ENCODE peak calls at places on chromosomes 3 and 15, in four cellular contexts. H is A549, T is NB4, W is brain microvascular endothelial cell. K is an unnamed sample.
A peak's percentile ranks its signal among the peaks of the same experiment; 100 is the strongest.

GRCh38 chr3:187623285-187623814 is 46.8 kb downstream of the SST start:
- DNase-seq in W (no peak), H (no peak), T (no peak), K (no peak)

GRCh38 chr3:185813205-185813604 is 11.6 kb downstream of the IGF2BP2 start:
- DNase-seq in W (no peak), T (no peak), H (no peak), K (no peak)

GRCh38 chr3:46409735-46410489 is 2.9 kb downstream of the CCRL2 start:
- DNase-seq in H (no peak), W (no peak), T (no peak), K (no peak)

GRCh38 chr3:186004209-186004608 is 66.4 kb upstream of the TRA2B start:
- DNase-seq in W (no peak), T (no peak), H (no peak), K (no peak)

GRCh38 chr3:43540625-43541024 is 81.2 kb downstream of the ANO10 start:
- DNase-seq in T (no peak), H (no peak), W (no peak), K (peak; percentile 54)

GRCh38 chr3:146111337-146111736 is 49.6 kb downstream of the PLOD2 start:
- DNase-seq in H (no peak), T (no peak), W (no peak), K (no peak)

GRCh38 chr15:43441316-43441715 is 51.6 kb downstream of the TP53BP1 start:
- DNase-seq in T (peak; percentile 19), W (peak; percentile 37), H (peak; percentile 23), K (peak; percentile 59)

GRCh38 chr3:57927916-57928315 is 80.3 kb upstream of the FLNB start:
- DNase-seq in H (no peak), T (no peak), W (no peak), K (no peak)

GRCh38 chr15:68149059-68149458 is 56.1 kb downstream of the CALML4 start:
- DNase-seq in W (peak; percentile 20), H (no peak), T (no peak), K (peak; percentile 42)

GRCh38 chr3:140442621-140443020 is 235.2 kb upstream of the TRIM42 start:
- DNase-seq in T (no peak), H (no peak), W (no peak), K (no peak)

GRCh38 chr3:150319900-150320299 is 88.2 kb upstream of the TSC22D2 start:
- DNase-seq in T (peak; percentile 12), W (peak; percentile 93), H (peak; percentile 71), K (peak; percentile 75)

GRCh38 chr3:185825639-185826481 is 1.0 kb upstream of the IGF2BP2 start:
- DNase-seq in W (no peak), T (peak; percentile 44), H (peak; percentile 29), K (peak; percentile 71)

GRCh38 chr3:21795152-21795837 is 44.3 kb upstream of the ZNF385D start:
- DNase-seq in H (no peak), W (no peak), T (no peak), K (no peak)

GRCh38 chr3:56864090-56864489 is 62.3 kb upstream of the ARHGEF3 start:
- DNase-seq in H (no peak), W (no peak), T (no peak), K (no peak)

GRCh38 chr15:69153067-69153466 is 7.4 kb upstream of the GLCE start:
- DNase-seq in H (no peak), W (no peak), T (no peak), K (no peak)

GRCh38 chr3:69082805-69083204 is 1.9 kb upstream of the ARL6IP5 start:
- DNase-seq in T (peak; percentile 91), H (no peak), W (peak; percentile 85), K (peak; percentile 58)

GRCh38 chr3:87856126-87856525 is 202.7 kb downstream of the CGGBP1 start:
- DNase-seq in T (no peak), W (no peak), H (peak; percentile 10), K (no peak)

GRCh38 chr3:12716605-12717121 is 42.4 kb downstream of the TMEM40 start:
- DNase-seq in T (no peak), W (peak; percentile 14), H (no peak), K (no peak)

GRCh38 chr3:119207512-119207875 is 33.2 kb downstream of the B4GALT4 start:
- DNase-seq in W (no peak), T (no peak), H (no peak), K (no peak)

GRCh38 chr3:31213869-31214486 is 318.7 kb upstream of the STT3B start:
- DNase-seq in T (peak; percentile 91), W (no peak), H (no peak), K (no peak)

GRCh38 chr3:118067439-118067838 is 967.2 kb downstream of the IGSF11 start:
- DNase-seq in W (no peak), H (no peak), T (no peak), K (no peak)

GRCh38 chr15:62607643-62608042 is 434.9 kb upstream of the TPM1 start:
- DNase-seq in T (no peak), W (peak; percentile 43), H (no peak), K (no peak)

GRCh38 chr3:112984485-112984884 is 6.3 kb upstream of the GTPBP8 start:
- DNase-seq in T (no peak), W (no peak), H (no peak), K (peak; percentile 21)

GRCh38 chr15:68612979-68613740 is 34.4 kb downstream of the CORO2B start:
- DNase-seq in H (peak; percentile 46), W (no peak), T (peak; percentile 36), K (peak; percentile 50)

GRCh38 chr3:178385280-178385952 is 150.8 kb upstream of the KCNMB2 start:
- DNase-seq in W (peak; percentile 51), T (peak; percentile 23), H (no peak), K (peak; percentile 48)

GRCh38 chr15:62348119-62348518 is 183.0 kb upstream of the C2CD4B start:
- DNase-seq in W (no peak), T (no peak), H (no peak), K (no peak)

GRCh38 chr3:111768571-111769100 is 90.4 kb upstream of the PHLDB2 start:
- DNase-seq in H (peak; percentile 22), T (no peak), W (peak; percentile 96), K (peak; percentile 94)

GRCh38 chr3:54073386-54073785 is 49.0 kb upstream of the CACNA2D3 start:
- DNase-seq in T (no peak), W (no peak), H (no peak), K (no peak)

GRCh38 chr15:48795901-48796300 is 15.0 kb downstream of the CEP152 start:
- DNase-seq in H (no peak), T (no peak), W (no peak), K (no peak)

GRCh38 chr3:86973440-86973839 is 17.5 kb downstream of the VGLL3 start:
- DNase-seq in H (no peak), T (no peak), W (peak; percentile 96), K (peak; percentile 93)

GRCh38 chr15:75785771-75786563 is 57.3 kb upstream of the UBE2Q2 start:
- DNase-seq in W (no peak), T (no peak), H (no peak), K (peak; percentile 78)

GRCh38 chr15:67120839-67121540 is 55.6 kb downstream of the SMAD3 start:
- DNase-seq in W (peak; percentile 91), T (peak; percentile 75), H (peak; percentile 87), K (no peak)

GRCh38 chr3:27105904-27106303 is 263.3 kb downstream of the NEK10 start:
- DNase-seq in T (no peak), W (peak; percentile 3), H (peak; percentile 6), K (no peak)

DNA sequence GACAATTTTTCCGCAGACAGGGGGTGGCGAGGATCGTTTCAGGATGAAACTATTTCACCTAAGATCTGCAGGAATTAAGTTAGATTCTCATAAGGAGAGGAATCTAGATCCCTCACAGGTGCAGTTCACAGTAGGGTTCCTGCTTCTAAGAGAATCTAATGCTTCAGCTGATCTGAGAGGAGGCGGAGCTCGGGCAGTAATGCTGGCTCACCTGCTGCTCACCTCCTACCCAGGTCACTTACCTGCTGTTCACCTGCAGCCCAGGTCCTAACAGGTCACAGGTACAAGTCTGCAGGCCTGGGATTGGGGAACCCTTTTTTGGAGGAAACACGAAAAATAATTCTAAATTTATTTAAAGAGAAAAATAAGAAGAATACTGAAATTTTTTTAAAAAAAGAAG is 406.8 kb downstream of the MCTP2 start:
- DNase-seq in W (no peak), H (no peak), T (no peak), K (no peak)
- H3K4me3 ChIP-seq in W (no peak overlapping the region), H (no peak overlapping the region), T (no peak overlapping the region), K (no peak overlapping the region)

GRCh38 chr3:169774186-169774585 is 990 bp downstream of the MYNN start:
- DNase-seq in H (no peak), T (no peak), W (no peak), K (no peak)
- H3K4me3 ChIP-seq in H (peak overlapping the region; percentile 90), T (peak overlapping the region; percentile 96), W (peak overlapping the region; percentile 95), K (peak overlapping the region; percentile 81)

GRCh38 chr3:182686033-182686886 is 107.0 kb upstream of the ATP11B start:
- DNase-seq in W (no peak), H (no peak), T (no peak), K (no peak)

GRCh38 chr3:182682263-182683229 is 110.8 kb upstream of the ATP11B start:
- DNase-seq in W (peak; percentile 11), H (peak; percentile 51), T (peak; percentile 63), K (peak; percentile 72)

DNA sequence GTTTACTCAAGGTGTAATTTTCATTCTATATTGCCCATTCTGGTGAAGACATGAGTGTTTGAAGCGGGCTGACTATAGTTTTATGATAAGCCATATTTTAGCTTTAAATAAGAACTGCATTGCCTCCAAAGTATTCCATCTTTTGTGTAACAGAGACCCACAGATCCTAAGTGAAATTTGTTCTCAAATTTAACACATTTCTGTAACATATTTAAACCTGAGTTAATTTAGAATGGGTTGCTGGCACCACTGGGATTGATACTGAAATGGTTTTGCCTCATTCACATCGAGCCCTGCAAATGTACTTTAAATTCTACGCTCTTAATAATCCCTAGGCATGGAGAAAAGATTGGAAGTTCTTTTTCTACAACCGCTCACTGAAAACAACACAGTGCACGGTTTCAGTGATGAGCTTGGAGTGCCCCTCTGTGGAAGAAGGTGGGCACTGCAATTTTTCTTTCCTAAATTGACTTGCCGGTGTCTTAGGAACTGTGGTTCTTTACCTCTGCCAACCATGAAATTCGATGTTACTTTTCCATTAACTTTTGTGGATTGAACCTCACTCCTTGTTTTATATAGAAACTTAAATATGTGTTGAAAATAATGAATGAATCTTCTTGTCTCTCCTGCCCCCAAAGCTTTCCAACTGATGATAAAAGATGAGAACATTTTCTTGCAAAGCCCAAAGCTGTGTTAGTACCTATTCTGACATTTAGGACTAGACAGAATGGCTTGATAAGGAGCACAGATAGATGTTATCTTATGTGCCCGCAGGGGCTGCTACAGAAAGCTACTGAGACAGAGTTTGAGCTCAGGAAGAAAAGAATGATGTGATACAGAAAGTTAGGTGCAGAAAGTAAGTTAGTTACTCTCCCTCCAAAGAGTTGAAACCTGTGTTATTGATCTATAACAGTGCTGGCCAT is 109.7 kb upstream of the ATP11B start:
- DNase-seq in W (peak; percentile 69), T (peak; percentile 68), H (peak; percentile 63), K (peak; percentile 82)
- H3K4me3 ChIP-seq in W (peak overlapping the region; percentile 65), T (no peak overlapping the region), H (peak overlapping the region; percentile 52), K (no peak overlapping the region)

DNA sequence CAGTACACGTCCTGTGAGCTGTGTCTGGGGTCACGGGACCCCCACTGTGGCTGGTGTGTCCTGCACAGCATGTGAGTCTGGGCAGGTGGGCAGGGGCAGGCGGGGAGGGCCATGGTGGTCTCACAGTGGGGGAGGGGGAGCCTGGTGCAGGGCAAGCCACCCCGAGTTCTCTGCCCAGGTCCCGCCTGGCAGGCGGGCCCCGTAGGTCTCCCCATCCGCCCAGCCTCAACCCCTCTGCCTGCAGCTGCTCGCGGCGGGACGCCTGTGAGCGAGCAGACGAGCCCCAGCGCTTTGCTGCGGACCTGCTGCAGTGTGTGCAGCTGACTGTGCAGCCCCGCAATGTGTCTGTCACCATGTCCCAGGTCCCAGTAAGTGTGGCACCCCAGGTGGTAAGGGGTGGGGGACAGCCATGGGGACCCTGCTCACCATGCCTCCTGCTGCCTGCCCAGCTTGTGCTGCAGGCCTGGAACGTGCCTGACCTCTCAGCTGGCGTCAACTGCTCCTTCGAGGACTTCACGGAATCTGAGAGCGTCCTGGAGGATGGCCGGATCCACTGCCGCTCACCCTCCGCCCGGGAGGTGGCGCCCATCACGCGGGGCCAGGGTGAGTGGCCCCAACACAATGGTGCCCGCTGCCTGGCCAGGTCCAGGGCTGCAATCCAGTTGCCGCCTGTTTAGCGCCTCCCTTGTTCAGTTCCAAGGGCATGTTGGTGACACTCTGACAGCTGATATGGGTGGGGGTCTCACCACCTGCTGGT is 21.9 kb downstream of the PLXNA1 start:
- DNase-seq in W (no peak), H (no peak), T (no peak), K (no peak)
- H3K4me3 ChIP-seq in W (no peak overlapping the region), H (no peak overlapping the region), T (no peak overlapping the region), K (no peak overlapping the region)